ENCODE peak calls at places on chromosomes 12 and 14, in four cellular contexts. F is upper lobe of right lung, Z is left lung, I is esophagus muscularis mucosa. V is an unnamed sample.

GRCh38 chr12:124004233-124004875 is 31.3 kb downstream of the ZNF664 start:
- DNase-seq in I (no peak), F (no peak), Z (no peak), V (no peak)

GRCh38 chr14:85587152-85587697 is 57.3 kb downstream of the FLRT2 start:
- DNase-seq in Z (no peak), I (no peak), F (no peak), V (no peak)

GRCh38 chr12:127811988-127812387 is 455.0 kb upstream of the TMEM132C start:
- DNase-seq in Z (no peak), F (no peak), I (no peak), V (no peak)

GRCh38 chr12:97899956-97900355 is 437.4 kb downstream of the RMST start:
- DNase-seq in Z (no peak), I (no peak), F (no peak), V (no peak)

GRCh38 chr14:70809238-70810214 is at the start of gene MAP3K9:
- DNase-seq in I (no peak), Z (peak; percentile 94), F (peak; percentile 98), V (peak; percentile 100)

GRCh38 chr12:115672506-115673080 is 604.9 kb downstream of the MED13L start:
- DNase-seq in I (no peak), Z (no peak), F (no peak), V (no peak)

GRCh38 chr12:6752181-6752930 is 585 bp downstream of the MLF2 start:
- DNase-seq in Z (peak; percentile 56), I (no peak), F (no peak), V (no peak)

GRCh38 chr12:29599397-29599796 is 101.9 kb upstream of the OVCH1 start:
- DNase-seq in I (no peak), F (no peak), Z (no peak), V (no peak)

GRCh38 chr14:103544627-103545218 is 15.7 kb downstream of the TRMT61A start:
- DNase-seq in I (no peak), Z (no peak), F (no peak), V (no peak)

GRCh38 chr12:115273446-115273845 is 589.5 kb upstream of the TBX3 start:
- DNase-seq in Z (no peak), F (no peak), I (no peak), V (no peak)

GRCh38 chr12:95351745-95352144 is 122.2 kb upstream of the METAP2 start:
- DNase-seq in I (no peak), F (no peak), Z (no peak), V (no peak)

GRCh38 chr12:127501916-127502315 is 765.1 kb upstream of the TMEM132C start:
- DNase-seq in Z (no peak), I (no peak), F (no peak), V (no peak)

GRCh38 chr12:108477055-108477880 is 37.8 kb upstream of the FICD start:
- DNase-seq in F (no peak), I (no peak), Z (no peak), V (no peak)

GRCh38 chr12:53952871-53953734 is 1.6 kb upstream of the HOXC12 start:
- DNase-seq in F (no peak), Z (no peak), I (no peak), V (peak; percentile 51)

GRCh38 chr14:79580414-79580813 is 630.9 kb downstream of the DIO2 start:
- DNase-seq in Z (no peak), I (no peak), F (no peak), V (no peak)

GRCh38 chr14:84127430-84127829 is 1402.5 kb upstream of the FLRT2 start:
- DNase-seq in F (no peak), Z (no peak), I (no peak), V (no peak)

DNA sequence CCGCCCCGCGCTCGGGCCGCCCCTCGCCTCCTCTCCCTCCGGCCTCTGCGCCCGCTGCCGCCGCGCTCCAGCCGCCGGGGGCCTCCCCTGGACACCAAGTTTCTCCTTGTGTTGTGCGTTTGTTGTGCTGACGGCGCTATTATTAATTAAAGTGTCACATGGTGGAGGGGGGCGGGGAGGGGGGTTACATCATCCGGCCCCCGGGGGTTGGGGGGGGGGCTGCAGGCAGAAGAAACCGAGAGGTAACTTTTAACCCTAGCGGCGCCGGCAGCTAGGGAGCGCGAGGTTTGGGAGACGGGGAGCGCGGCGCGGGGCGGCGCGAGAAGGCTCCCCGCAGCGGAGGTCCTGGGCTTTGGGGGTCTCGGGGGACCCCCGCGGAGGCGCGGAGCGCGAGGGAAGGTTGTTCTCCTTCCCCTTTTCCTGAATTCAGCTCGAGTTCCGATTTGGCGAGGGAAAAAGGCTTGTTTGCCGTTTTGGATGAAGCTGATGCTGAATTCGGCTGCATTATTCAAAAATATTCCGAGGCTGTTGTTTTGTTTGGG is at the start of gene HRK:
- DNase-seq in Z (no peak), F (no peak), I (no peak), V (no peak)
- H3K4me3 ChIP-seq in Z (no peak within 1 kb of the TSS), F (peak within 1 kb of the TSS; percentile 23), I (peak within 1 kb of the TSS; percentile 43), V (peak within 1 kb of the TSS; percentile 40)

DNA sequence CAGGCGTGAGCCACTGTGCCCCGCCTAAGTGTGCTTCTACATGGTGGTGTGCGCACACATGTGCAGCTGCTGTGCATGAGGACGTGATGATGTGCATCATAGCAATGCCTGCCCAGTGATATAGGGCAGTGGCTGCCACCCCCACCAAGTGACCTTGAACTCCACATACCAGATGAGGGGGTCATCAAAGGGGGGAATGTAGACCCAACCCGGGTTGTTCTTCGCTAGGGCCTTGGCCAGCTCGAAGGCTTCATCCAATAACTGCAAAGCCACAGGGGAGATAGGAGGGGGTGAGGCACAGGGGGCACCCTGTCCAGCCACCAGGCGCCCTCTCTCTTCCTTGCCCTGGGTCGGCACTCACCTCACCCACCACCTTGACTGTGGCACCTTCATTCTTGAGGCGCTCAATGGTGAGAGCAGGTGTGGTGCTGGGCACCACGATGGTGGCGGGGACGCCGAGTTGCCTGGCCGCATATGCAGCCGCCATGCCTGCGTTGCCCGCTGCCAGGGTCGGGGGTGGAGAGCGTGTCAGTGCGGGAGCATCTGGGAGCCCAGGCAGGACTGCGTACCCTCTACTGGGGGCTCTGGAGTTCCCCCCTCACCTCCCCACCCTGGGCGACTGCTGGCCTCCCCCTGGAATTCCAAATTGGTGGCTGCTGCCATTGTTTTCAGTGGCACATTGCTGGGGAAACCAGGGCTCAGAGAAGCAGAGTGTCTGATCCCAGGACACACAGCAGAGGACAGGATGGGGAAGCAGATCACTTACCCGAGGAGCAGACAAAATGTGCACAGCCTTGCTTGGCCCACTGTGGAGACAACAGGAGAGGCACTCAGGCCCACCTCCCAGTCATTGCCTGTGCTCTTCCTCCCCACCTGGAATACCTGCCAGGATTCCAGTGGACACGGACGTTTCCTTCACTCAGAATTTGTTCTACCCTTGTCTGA is 5.1 kb downstream of the SDS start:
- DNase-seq in Z (no peak), F (no peak), I (no peak), V (no peak)
- H3K4me1 ChIP-seq in Z (peaks cover 4% of the 10 kb centered on the region), F (peaks cover 2% of the 10 kb centered on the region), I (peaks cover under 1% of the 10 kb centered on the region), V (no peaks in the 10 kb centered on the region)

GRCh38 chr14:104659146-104659545 is 30.3 kb upstream of the INF2 start:
- DNase-seq in I (no peak), Z (no peak), F (no peak), V (no peak)

GRCh38 chr14:104659764-104660523 is 29.5 kb upstream of the INF2 start:
- DNase-seq in I (no peak), F (peak; percentile 71), Z (no peak), V (peak; percentile 52)

GRCh38 chr14:104657563-104658324 is 31.7 kb upstream of the INF2 start:
- DNase-seq in I (no peak), F (no peak), Z (no peak), V (peak; percentile 49)

GRCh38 chr14:104657114-104657524 is 32.3 kb upstream of the INF2 start:
- DNase-seq in I (no peak), F (peak; percentile 67), Z (no peak), V (no peak)

GRCh38 chr14:104658325-104658712 is 31.1 kb upstream of the INF2 start:
- DNase-seq in F (no peak), Z (no peak), I (no peak), V (peak; percentile 57)
- H3K4me3 ChIP-seq in F (no peak overlapping the region), Z (no peak overlapping the region), I (no peak overlapping the region), V (no peak overlapping the region)

DNA sequence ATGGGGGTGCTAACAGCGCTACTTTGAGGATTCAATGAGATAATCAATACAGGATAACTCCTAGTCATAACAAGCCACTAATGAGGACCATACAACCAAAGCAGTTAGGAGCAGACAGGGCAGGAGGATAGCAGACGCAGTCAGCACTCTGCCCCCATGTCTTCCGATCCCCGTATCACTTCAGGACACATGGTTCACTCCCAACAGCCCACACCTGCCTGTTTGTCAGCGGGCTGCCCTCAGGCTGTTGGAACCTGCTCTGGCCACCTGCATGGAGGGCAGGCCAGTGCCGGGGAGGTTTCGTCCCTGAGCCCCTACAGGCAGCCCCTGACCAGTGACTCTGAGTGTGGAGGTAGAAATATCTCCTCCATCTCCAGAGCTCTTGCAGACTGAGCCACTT is 37.1 kb upstream of the LTBP2 start:
- DNase-seq in I (no peak), Z (no peak), F (no peak), V (no peak)
- H3K4me1 ChIP-seq in I (peaks cover 16% of the 10 kb centered on the region), Z (no peaks in the 10 kb centered on the region), F (peaks cover 11% of the 10 kb centered on the region), V (peaks cover 34% of the 10 kb centered on the region)

DNA sequence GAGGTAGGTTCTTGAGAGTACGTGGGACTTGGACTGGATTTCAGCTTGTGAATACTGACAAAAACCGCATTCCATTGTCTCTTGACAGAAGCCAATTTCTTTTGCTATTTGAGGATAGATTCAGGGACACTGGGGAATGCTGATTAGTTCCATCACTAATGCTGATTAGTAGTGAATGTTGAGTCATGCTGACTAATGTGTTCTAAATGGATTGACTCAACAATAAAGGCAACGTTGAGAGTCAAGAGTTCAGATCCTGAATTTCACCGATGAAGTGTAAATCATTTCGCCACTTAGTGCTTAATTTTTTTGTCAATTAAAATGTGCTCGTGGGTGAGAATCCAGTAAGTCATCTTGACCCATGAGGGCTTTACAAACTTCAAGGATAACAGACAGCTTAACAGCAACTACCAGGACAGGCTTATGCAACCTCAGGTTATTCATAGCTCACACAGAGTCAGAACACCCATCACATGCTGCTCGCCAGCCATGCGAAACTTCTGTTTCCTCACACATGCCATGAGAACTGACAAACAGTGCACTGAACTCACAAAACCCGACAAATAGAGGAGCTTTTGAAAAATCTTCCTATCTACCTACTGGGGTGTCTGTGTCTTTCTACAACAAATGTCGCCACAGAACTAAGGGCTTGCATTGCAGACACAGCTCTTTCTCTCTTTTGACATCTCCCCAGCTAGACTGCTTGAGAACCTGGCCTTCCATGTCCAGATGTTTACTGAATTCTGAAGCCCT is 316.5 kb downstream of the ZFP36L1 start:
- DNase-seq in Z (peak; percentile 78), F (peak; percentile 76), I (no peak), V (no peak)
- H3K4me3 ChIP-seq in Z (no peak overlapping the region), F (no peak overlapping the region), I (no peak overlapping the region), V (no peak overlapping the region)

GRCh38 chr14:65302571-65303184 is 109.9 kb upstream of the FUT8 start:
- DNase-seq in F (no peak), I (no peak), Z (no peak), V (no peak)
- H3K4me1 ChIP-seq in F (no peaks in the 10 kb centered on the region), I (no peaks in the 10 kb centered on the region), Z (no peaks in the 10 kb centered on the region), V (peaks cover 20% of the 10 kb centered on the region)

DNA sequence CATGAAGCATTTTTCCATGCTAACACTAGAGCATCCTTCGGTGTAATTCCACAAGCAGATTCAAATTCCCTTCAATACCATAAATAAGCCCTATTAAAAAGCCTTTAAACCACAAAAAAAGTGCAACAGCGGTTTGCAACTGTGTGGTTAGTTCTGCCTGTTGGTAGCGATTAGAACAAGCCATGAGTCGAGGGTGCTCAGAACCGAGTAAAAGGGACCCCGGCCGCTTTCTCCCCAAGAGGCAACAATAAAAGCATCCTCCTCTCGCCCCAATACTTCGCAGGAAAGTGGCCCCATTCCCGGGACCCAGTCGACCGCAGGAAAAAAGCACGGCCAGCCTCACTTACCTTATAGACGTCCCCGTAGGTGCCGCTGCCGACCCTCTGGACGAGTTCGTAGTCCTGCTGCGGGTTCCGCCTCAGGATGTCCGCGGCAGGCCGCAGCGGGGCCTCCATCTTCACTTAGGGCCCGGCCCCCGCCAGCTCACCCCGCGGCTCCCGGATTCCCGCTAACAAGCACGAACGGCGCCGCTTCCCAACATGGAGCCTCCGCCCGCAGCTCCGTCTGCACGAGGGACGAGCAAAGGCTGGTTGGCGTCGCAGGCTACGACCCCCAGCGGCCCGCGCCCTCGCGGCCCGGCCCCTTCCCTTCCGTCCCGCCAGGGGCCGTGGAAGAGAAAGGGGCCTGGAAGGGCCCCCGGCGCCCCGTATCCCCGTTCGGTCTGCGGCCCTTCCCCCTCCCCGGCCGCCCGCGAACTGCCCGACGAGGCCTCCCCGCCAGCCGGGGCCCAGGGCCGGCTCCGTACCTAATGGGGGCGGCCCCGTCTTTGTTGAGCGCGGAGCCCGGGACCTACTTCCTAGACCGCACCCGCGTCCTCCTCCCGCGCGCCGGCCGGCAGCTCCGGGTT is 521 bp downstream of the MAP4K5 start:
- DNase-seq in I (no peak), Z (peak; percentile 61), F (peak; percentile 81), V (peak; percentile 77)
- H3K4me3 ChIP-seq in I (peak overlapping the region; percentile 93), Z (peak overlapping the region; percentile 87), F (peak overlapping the region; percentile 96), V (peak overlapping the region; percentile 95)